ENCODE peak calls at places on chromosomes 11 and 22, in seven cellular contexts. One of them, this sample, is unnamed.

GRCh38 chr22:40256501-40256900 is 78.8 kb downstream of the TNRC6B start:
- DNase-seq in dorsolateral prefrontal cortex: no peak
- DNase-seq in psoas muscle: no peak
- DNase-seq in IMR-90: no peak
- DNase-seq in hepatocyte: peak; percentile 13
- DNase-seq in upper lobe of right lung: no peak
- DNase-seq in Calu3: no peak
- DNase-seq in this sample: no peak

GRCh38 chr11:63985812-63986155 is 454 bp upstream of the OTUB1 start:
- DNase-seq in IMR-90: no peak
- DNase-seq in hepatocyte: no peak
- DNase-seq in dorsolateral prefrontal cortex: no peak
- DNase-seq in Calu3: peak; percentile 37
- DNase-seq in psoas muscle: no peak
- DNase-seq in upper lobe of right lung: peak; percentile 81
- DNase-seq in this sample: peak; percentile 75

GRCh38 chr11:88508808-88509581 is 171.5 kb upstream of the CTSC start:
- DNase-seq in IMR-90: no peak
- DNase-seq in Calu3: peak; percentile 56
- DNase-seq in hepatocyte: peak; percentile 59
- DNase-seq in psoas muscle: peak; percentile 49
- DNase-seq in dorsolateral prefrontal cortex: no peak
- DNase-seq in upper lobe of right lung: peak; percentile 73
- DNase-seq in this sample: peak; percentile 31

GRCh38 chr11:10324474-10324873 is 19.6 kb downstream of the ADM start:
- DNase-seq in psoas muscle: no peak
- DNase-seq in hepatocyte: no peak
- DNase-seq in dorsolateral prefrontal cortex: no peak
- DNase-seq in upper lobe of right lung: no peak
- DNase-seq in IMR-90: peak; percentile 54
- DNase-seq in Calu3: no peak
- DNase-seq in this sample: no peak

GRCh38 chr11:2791139-2791520 is 91.3 kb upstream of the KCNQ1OT1 start:
- DNase-seq in IMR-90: no peak
- DNase-seq in dorsolateral prefrontal cortex: peak; percentile 17
- DNase-seq in hepatocyte: no peak
- DNase-seq in upper lobe of right lung: peak; percentile 77
- DNase-seq in psoas muscle: peak; percentile 35
- DNase-seq in Calu3: no peak
- DNase-seq in this sample: no peak

GRCh38 chr22:32720924-32721323 is 80.6 kb upstream of the TIMP3 start:
- DNase-seq in IMR-90: peak; percentile 62
- DNase-seq in psoas muscle: no peak
- DNase-seq in hepatocyte: peak; percentile 58
- DNase-seq in upper lobe of right lung: no peak
- DNase-seq in dorsolateral prefrontal cortex: no peak
- DNase-seq in Calu3: no peak
- DNase-seq in this sample: no peak

GRCh38 chr11:96074551-96075309 is 150.8 kb upstream of the MTMR2 start:
- DNase-seq in IMR-90: no peak
- DNase-seq in dorsolateral prefrontal cortex: no peak
- DNase-seq in upper lobe of right lung: no peak
- DNase-seq in psoas muscle: no peak
- DNase-seq in hepatocyte: no peak
- DNase-seq in Calu3: no peak
- DNase-seq in this sample: peak; percentile 13

GRCh38 chr22:26889794-26890193 is 232.4 kb downstream of the MIAT start:
- DNase-seq in dorsolateral prefrontal cortex: no peak
- DNase-seq in psoas muscle: no peak
- DNase-seq in upper lobe of right lung: no peak
- DNase-seq in hepatocyte: no peak
- DNase-seq in IMR-90: no peak
- DNase-seq in Calu3: no peak
- DNase-seq in this sample: no peak

GRCh38 chr11:3128356-3129180 is 36.5 kb downstream of the OSBPL5 start:
- DNase-seq in psoas muscle: peak; percentile 58
- DNase-seq in Calu3: no peak
- DNase-seq in dorsolateral prefrontal cortex: peak; percentile 14
- DNase-seq in IMR-90: no peak
- DNase-seq in upper lobe of right lung: peak; percentile 63
- DNase-seq in hepatocyte: no peak
- DNase-seq in this sample: no peak

GRCh38 chr11:76841923-76842452 is 18.7 kb upstream of the ACER3 start:
- DNase-seq in IMR-90: no peak
- DNase-seq in hepatocyte: no peak
- DNase-seq in psoas muscle: no peak
- DNase-seq in dorsolateral prefrontal cortex: no peak
- DNase-seq in Calu3: no peak
- DNase-seq in upper lobe of right lung: no peak
- DNase-seq in this sample: no peak

GRCh38 chr22:47178339-47178738 is 415.9 kb downstream of the TBC1D22A start:
- DNase-seq in IMR-90: no peak
- DNase-seq in upper lobe of right lung: peak; percentile 26
- DNase-seq in hepatocyte: no peak
- DNase-seq in psoas muscle: no peak
- DNase-seq in dorsolateral prefrontal cortex: no peak
- DNase-seq in Calu3: no peak
- DNase-seq in this sample: no peak

GRCh38 chr11:33052241-33052640 is 12.9 kb downstream of the TCP11L1 start:
- DNase-seq in IMR-90: no peak
- DNase-seq in hepatocyte: no peak
- DNase-seq in psoas muscle: no peak
- DNase-seq in upper lobe of right lung: no peak
- DNase-seq in Calu3: no peak
- DNase-seq in dorsolateral prefrontal cortex: no peak
- DNase-seq in this sample: no peak

GRCh38 chr11:77109236-77110019 is 6.8 kb downstream of the OMP start:
- DNase-seq in hepatocyte: no peak
- DNase-seq in Calu3: no peak
- DNase-seq in psoas muscle: no peak
- DNase-seq in dorsolateral prefrontal cortex: no peak
- DNase-seq in upper lobe of right lung: no peak
- DNase-seq in IMR-90: peak; percentile 37
- DNase-seq in this sample: no peak

GRCh38 chr11:112457532-112457931 is 196.9 kb upstream of the PLET1 start:
- DNase-seq in hepatocyte: no peak
- DNase-seq in upper lobe of right lung: no peak
- DNase-seq in Calu3: no peak
- DNase-seq in psoas muscle: no peak
- DNase-seq in IMR-90: no peak
- DNase-seq in dorsolateral prefrontal cortex: no peak
- DNase-seq in this sample: no peak

GRCh38 chr11:68841718-68842426 is at the start of gene CPT1A:
- DNase-seq in psoas muscle: peak; percentile 85
- DNase-seq in hepatocyte: peak; percentile 90
- DNase-seq in dorsolateral prefrontal cortex: no peak
- DNase-seq in Calu3: peak; percentile 86
- DNase-seq in IMR-90: peak; percentile 66
- DNase-seq in upper lobe of right lung: peak; percentile 92
- DNase-seq in this sample: peak; percentile 85

GRCh38 chr11:110907629-110908028 is 195.4 kb upstream of the ARHGAP20 start:
- DNase-seq in upper lobe of right lung: no peak
- DNase-seq in psoas muscle: no peak
- DNase-seq in IMR-90: peak; percentile 98
- DNase-seq in Calu3: peak; percentile 41
- DNase-seq in hepatocyte: peak; percentile 13
- DNase-seq in dorsolateral prefrontal cortex: no peak
- DNase-seq in this sample: no peak

DNA sequence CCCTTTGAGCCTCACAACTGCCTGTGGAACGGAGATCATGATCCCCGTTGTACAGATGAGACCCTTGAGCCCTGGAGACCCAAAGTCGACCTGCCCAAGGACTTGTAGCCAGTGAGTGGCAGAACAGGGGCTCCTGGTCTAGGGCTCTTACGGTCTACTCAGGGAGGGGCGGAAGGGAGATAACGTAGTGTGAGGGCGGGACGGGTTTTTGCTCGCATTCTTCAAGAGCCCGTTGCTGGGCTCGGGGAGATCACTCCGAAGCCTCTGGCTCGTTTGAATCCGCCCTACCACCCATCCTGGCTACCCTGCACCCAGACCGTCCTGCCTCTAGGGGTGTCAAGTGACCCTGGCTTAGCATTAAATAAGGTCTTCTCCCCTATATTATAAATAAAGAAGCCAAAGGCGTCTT is 637 bp downstream of the CRY2 start:
- DNase-seq in upper lobe of right lung: peak; percentile 74
- DNase-seq in hepatocyte: peak; percentile 83
- DNase-seq in Calu3: peak; percentile 38
- DNase-seq in dorsolateral prefrontal cortex: peak; percentile 52
- DNase-seq in psoas muscle: peak; percentile 66
- DNase-seq in IMR-90: peak; percentile 64
- DNase-seq in this sample: peak; percentile 44
- TF ChIP-seq CTCF in upper lobe of right lung: peak; percentile 13
- TF ChIP-seq CTCF in hepatocyte: no peak
- TF ChIP-seq CTCF in Calu3: no peak
- TF ChIP-seq CTCF in dorsolateral prefrontal cortex: no peak
- TF ChIP-seq CTCF in psoas muscle: peak; percentile 19
- TF ChIP-seq CTCF in IMR-90: peak; percentile 11
- TF ChIP-seq CTCF in this sample: no peak

GRCh38 chr22:19807914-19808872 is 46.5 kb downstream of the GNB1L start:
- DNase-seq in Calu3: no peak
- DNase-seq in hepatocyte: peak; percentile 2
- DNase-seq in psoas muscle: no peak
- DNase-seq in upper lobe of right lung: no peak
- DNase-seq in IMR-90: no peak
- DNase-seq in dorsolateral prefrontal cortex: no peak
- DNase-seq in this sample: no peak

GRCh38 chr22:19805821-19806212 is 45.2 kb downstream of the TBX1 start:
- DNase-seq in Calu3: peak; percentile 9
- DNase-seq in upper lobe of right lung: peak; percentile 26
- DNase-seq in psoas muscle: peak; percentile 36
- DNase-seq in hepatocyte: peak; percentile 2
- DNase-seq in IMR-90: no peak
- DNase-seq in dorsolateral prefrontal cortex: no peak
- DNase-seq in this sample: no peak

GRCh38 chr22:19806213-19807160 is 45.9 kb downstream of the TBX1 start:
- DNase-seq in psoas muscle: peak; percentile 52
- DNase-seq in Calu3: peak; percentile 89
- DNase-seq in dorsolateral prefrontal cortex: no peak
- DNase-seq in hepatocyte: peak; percentile 16
- DNase-seq in IMR-90: no peak
- DNase-seq in upper lobe of right lung: peak; percentile 87
- DNase-seq in this sample: no peak

GRCh38 chr22:19808873-19809478 is 45.7 kb downstream of the GNB1L start:
- DNase-seq in upper lobe of right lung: no peak
- DNase-seq in hepatocyte: no peak
- DNase-seq in IMR-90: no peak
- DNase-seq in dorsolateral prefrontal cortex: no peak
- DNase-seq in psoas muscle: no peak
- DNase-seq in Calu3: no peak
- DNase-seq in this sample: no peak

DNA sequence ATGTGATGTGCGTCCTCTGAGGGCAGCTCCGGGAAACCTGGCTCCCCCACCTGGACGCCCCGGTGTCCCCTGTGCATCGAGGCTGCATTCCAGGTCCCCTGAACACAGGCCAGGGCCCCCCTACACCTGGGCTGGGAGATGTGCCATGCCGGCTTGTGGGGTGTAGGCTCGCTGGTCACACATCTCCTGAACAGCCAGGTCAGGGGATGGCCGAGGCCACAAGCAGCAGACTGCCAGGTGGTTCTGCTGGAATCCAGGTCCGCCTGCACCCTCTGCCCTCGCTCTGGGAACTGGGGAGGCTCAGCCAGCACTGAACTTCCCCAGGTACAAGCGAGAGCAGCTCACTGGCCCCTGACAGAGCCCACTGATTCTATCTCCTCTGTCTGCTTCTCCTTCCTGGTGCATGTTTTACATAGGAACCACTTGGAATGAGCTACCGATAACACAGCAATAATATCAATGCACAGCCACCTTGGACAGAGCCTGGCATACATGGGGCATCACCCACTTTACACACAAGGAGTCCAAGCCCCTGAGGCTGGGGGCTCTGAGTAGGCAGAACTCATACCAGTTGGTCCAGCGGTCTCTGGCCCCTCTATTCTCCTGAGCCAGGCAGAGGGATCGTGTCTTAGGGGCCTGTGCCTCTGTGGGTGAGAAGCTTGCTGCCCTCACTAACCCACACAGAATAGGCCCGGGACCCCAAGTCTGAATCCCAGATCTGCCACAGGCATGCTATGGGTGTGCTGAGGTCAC is 46.8 kb downstream of the TBX1 start:
- DNase-seq in hepatocyte: peak; percentile 3
- DNase-seq in Calu3: no peak
- DNase-seq in dorsolateral prefrontal cortex: no peak
- DNase-seq in psoas muscle: peak; percentile 35
- DNase-seq in IMR-90: no peak
- DNase-seq in upper lobe of right lung: no peak
- DNase-seq in this sample: no peak
- TF ChIP-seq CTCF in hepatocyte: no peak
- TF ChIP-seq CTCF in Calu3: no peak
- TF ChIP-seq CTCF in dorsolateral prefrontal cortex: no peak
- TF ChIP-seq CTCF in psoas muscle: no peak
- TF ChIP-seq CTCF in IMR-90: no peak
- TF ChIP-seq CTCF in upper lobe of right lung: no peak
- TF ChIP-seq CTCF in this sample: no peak

DNA sequence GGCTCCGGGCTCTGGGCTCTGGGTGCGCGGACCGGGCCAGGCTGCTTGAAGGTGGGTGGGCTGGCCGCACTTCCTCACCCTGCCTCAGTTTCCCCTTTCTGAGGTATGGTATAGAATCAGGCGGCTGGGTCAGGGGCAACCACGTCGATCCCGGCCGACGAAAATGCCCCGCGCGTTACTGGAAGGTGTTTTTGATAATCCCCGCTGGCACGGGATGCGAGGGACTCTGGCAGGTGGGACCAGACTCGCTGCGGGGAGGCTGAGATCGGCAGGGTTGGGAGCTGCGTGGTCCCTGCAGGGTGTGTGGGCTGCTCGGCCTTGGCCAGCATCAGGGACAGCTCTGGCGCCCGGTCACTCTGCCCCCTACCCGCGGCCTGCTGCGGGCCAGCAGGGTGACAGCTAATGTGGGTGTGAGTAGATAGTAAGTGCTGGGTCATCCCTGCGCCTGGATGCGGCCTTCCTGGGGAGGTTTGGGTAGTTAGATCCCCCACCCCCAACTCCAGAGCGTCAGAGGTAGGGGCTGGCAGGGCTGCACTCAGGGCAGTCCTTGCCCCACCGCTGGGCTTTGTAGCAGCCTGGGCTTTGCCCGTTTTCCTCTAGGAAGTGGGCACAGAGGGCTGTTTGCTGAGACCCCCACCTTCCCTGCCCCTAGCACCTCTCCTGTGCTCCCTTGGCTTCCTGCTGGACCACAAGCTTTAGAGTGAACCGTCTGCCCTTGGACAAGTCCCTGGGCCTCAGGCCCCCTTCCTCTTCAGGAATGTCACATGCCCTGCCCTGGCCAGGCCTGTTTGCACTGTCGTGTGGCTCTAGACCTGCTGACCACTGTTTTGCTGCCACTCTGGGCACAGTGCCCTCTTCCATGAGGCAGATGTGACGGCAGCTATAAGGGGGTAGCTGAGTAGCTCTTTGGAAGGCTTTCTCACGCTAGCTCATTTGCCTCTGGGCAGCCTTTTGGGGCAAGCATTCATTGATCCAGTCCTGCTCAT is 579 bp downstream of the TANGO2 start:
- DNase-seq in IMR-90: peak; percentile 54
- DNase-seq in psoas muscle: peak; percentile 91
- DNase-seq in upper lobe of right lung: peak; percentile 83
- DNase-seq in dorsolateral prefrontal cortex: peak; percentile 81
- DNase-seq in hepatocyte: peak; percentile 35
- DNase-seq in Calu3: peak; percentile 49
- DNase-seq in this sample: no peak
- TF ChIP-seq CTCF in IMR-90: no peak
- TF ChIP-seq CTCF in psoas muscle: no peak
- TF ChIP-seq CTCF in upper lobe of right lung: no peak
- TF ChIP-seq CTCF in dorsolateral prefrontal cortex: no peak
- TF ChIP-seq CTCF in hepatocyte: no peak
- TF ChIP-seq CTCF in Calu3: no peak
- TF ChIP-seq CTCF in this sample: no peak

GRCh38 chr11:58958500-58958899 is 19.2 kb downstream of the GLYATL1 start:
- DNase-seq in dorsolateral prefrontal cortex: no peak
- DNase-seq in upper lobe of right lung: no peak
- DNase-seq in IMR-90: no peak
- DNase-seq in hepatocyte: peak; percentile 43
- DNase-seq in psoas muscle: no peak
- DNase-seq in Calu3: peak; percentile 35
- DNase-seq in this sample: peak; percentile 50
- TF ChIP-seq CTCF in dorsolateral prefrontal cortex: peak; percentile 26
- TF ChIP-seq CTCF in upper lobe of right lung: peak; percentile 52
- TF ChIP-seq CTCF in IMR-90: peak; percentile 28
- TF ChIP-seq CTCF in hepatocyte: peak; percentile 36
- TF ChIP-seq CTCF in psoas muscle: peak; percentile 23
- TF ChIP-seq CTCF in Calu3: no peak
- TF ChIP-seq CTCF in this sample: peak; percentile 42